ENCODE peak calls at places on chromosomes 5 and 9, in five cellular contexts. One of them, this sample, is unnamed.
A peak's percentile ranks its signal among the peaks of the same experiment; 100 is the strongest.

GRCh38 chr5:78586251-78586650 is 62.3 kb downstream of the LHFPL2 start:
- DNase-seq in CD8-positive, alpha-beta T cell: no peak
- DNase-seq in PC-3: peak; percentile 90
- DNase-seq in WERI-Rb-1: no peak
- DNase-seq in right lobe of liver: no peak
- DNase-seq in this sample: peak; percentile 100

GRCh38 chr5:72378636-72379289 is 58.6 kb downstream of the PTCD2 start:
- DNase-seq in CD8-positive, alpha-beta T cell: no peak
- DNase-seq in PC-3: peak; percentile 91
- DNase-seq in WERI-Rb-1: no peak
- DNase-seq in right lobe of liver: no peak
- DNase-seq in this sample: peak; percentile 82

GRCh38 chr9:95249986-95250385 is 67.5 kb downstream of the FANCC start:
- DNase-seq in CD8-positive, alpha-beta T cell: no peak
- DNase-seq in PC-3: no peak
- DNase-seq in WERI-Rb-1: no peak
- DNase-seq in right lobe of liver: no peak
- DNase-seq in this sample: no peak

GRCh38 chr5:112784726-112785125 is 47.0 kb downstream of the APC start:
- DNase-seq in CD8-positive, alpha-beta T cell: no peak
- DNase-seq in PC-3: no peak
- DNase-seq in WERI-Rb-1: no peak
- DNase-seq in right lobe of liver: no peak
- DNase-seq in this sample: no peak

GRCh38 chr5:80156156-80156555 is 99.7 kb downstream of the SERINC5 start:
- DNase-seq in CD8-positive, alpha-beta T cell: no peak
- DNase-seq in PC-3: no peak
- DNase-seq in WERI-Rb-1: no peak
- DNase-seq in right lobe of liver: no peak
- DNase-seq in this sample: peak; percentile 30

GRCh38 chr5:132012385-132013005 is 1.0 kb upstream of the ACSL6 start:
- DNase-seq in CD8-positive, alpha-beta T cell: no peak
- DNase-seq in PC-3: peak; percentile 22
- DNase-seq in WERI-Rb-1: peak; percentile 4
- DNase-seq in right lobe of liver: no peak
- DNase-seq in this sample: peak; percentile 72

GRCh38 chr5:6359941-6360683 is 18.2 kb downstream of the MED10 start:
- DNase-seq in CD8-positive, alpha-beta T cell: peak; percentile 27
- DNase-seq in PC-3: peak; percentile 59
- DNase-seq in WERI-Rb-1: no peak
- DNase-seq in right lobe of liver: no peak
- DNase-seq in this sample: no peak

GRCh38 chr9:86126998-86127972 is 27.9 kb upstream of the GOLM1 start:
- DNase-seq in CD8-positive, alpha-beta T cell: no peak
- DNase-seq in PC-3: peak; percentile 87
- DNase-seq in WERI-Rb-1: no peak
- DNase-seq in right lobe of liver: peak; percentile 84
- DNase-seq in this sample: peak; percentile 88

GRCh38 chr9:74498616-74499095 is 1.5 kb downstream of the RORB start:
- DNase-seq in CD8-positive, alpha-beta T cell: no peak
- DNase-seq in PC-3: no peak
- DNase-seq in WERI-Rb-1: no peak
- DNase-seq in right lobe of liver: no peak
- DNase-seq in this sample: no peak

GRCh38 chr5:56376128-56376527 is 143.0 kb upstream of the ANKRD55 start:
- DNase-seq in CD8-positive, alpha-beta T cell: no peak
- DNase-seq in PC-3: no peak
- DNase-seq in WERI-Rb-1: no peak
- DNase-seq in right lobe of liver: no peak
- DNase-seq in this sample: no peak

GRCh38 chr9:119009253-119009652 is 360.0 kb downstream of the BRINP1 start:
- DNase-seq in CD8-positive, alpha-beta T cell: no peak
- DNase-seq in PC-3: no peak
- DNase-seq in WERI-Rb-1: no peak
- DNase-seq in right lobe of liver: no peak
- DNase-seq in this sample: no peak

GRCh38 chr9:131410051-131410491 is 16.2 kb downstream of the PRRC2B start:
- DNase-seq in CD8-positive, alpha-beta T cell: peak; percentile 21
- DNase-seq in PC-3: no peak
- DNase-seq in WERI-Rb-1: no peak
- DNase-seq in right lobe of liver: no peak
- DNase-seq in this sample: no peak

GRCh38 chr5:111135946-111136345 is 43.8 kb downstream of the WDR36 start:
- DNase-seq in CD8-positive, alpha-beta T cell: no peak
- DNase-seq in PC-3: peak; percentile 82
- DNase-seq in WERI-Rb-1: no peak
- DNase-seq in right lobe of liver: no peak
- DNase-seq in this sample: peak; percentile 49

GRCh38 chr9:93079371-93079770 is 16.6 kb upstream of the CARD19 start:
- DNase-seq in CD8-positive, alpha-beta T cell: no peak
- DNase-seq in PC-3: no peak
- DNase-seq in WERI-Rb-1: no peak
- DNase-seq in right lobe of liver: peak; percentile 27
- DNase-seq in this sample: no peak

GRCh38 chr5:115599502-115599901 is 2.8 kb downstream of the TICAM2 start:
- DNase-seq in CD8-positive, alpha-beta T cell: no peak
- DNase-seq in PC-3: no peak
- DNase-seq in WERI-Rb-1: no peak
- DNase-seq in right lobe of liver: no peak
- DNase-seq in this sample: peak; percentile 41

GRCh38 chr5:68884893-68885292 is 208.9 kb upstream of the SLC30A5 start:
- DNase-seq in CD8-positive, alpha-beta T cell: no peak
- DNase-seq in PC-3: peak; percentile 48
- DNase-seq in WERI-Rb-1: peak; percentile 17
- DNase-seq in right lobe of liver: no peak
- DNase-seq in this sample: no peak

GRCh38 chr5:126978258-126978657 is 52.1 kb downstream of the MARCHF3 start:
- DNase-seq in CD8-positive, alpha-beta T cell: no peak
- DNase-seq in PC-3: no peak
- DNase-seq in WERI-Rb-1: no peak
- DNase-seq in right lobe of liver: no peak
- DNase-seq in this sample: no peak

GRCh38 chr5:96658272-96658671 is 3.9 kb upstream of the CAST start:
- DNase-seq in CD8-positive, alpha-beta T cell: no peak
- DNase-seq in PC-3: peak; percentile 30
- DNase-seq in WERI-Rb-1: no peak
- DNase-seq in right lobe of liver: no peak
- DNase-seq in this sample: no peak

GRCh38 chr9:125241863-125242739 is 958 bp upstream of the HSPA5 start:
- DNase-seq in CD8-positive, alpha-beta T cell: no peak
- DNase-seq in PC-3: no peak
- DNase-seq in WERI-Rb-1: no peak
- DNase-seq in right lobe of liver: peak; percentile 63
- DNase-seq in this sample: no peak

GRCh38 chr5:117072439-117072838 is 497.8 kb upstream of the SEMA6A start:
- DNase-seq in CD8-positive, alpha-beta T cell: no peak
- DNase-seq in PC-3: no peak
- DNase-seq in WERI-Rb-1: no peak
- DNase-seq in right lobe of liver: no peak
- DNase-seq in this sample: no peak

GRCh38 chr5:32837211-32837610 is 126.1 kb downstream of the NPR3 start:
- DNase-seq in CD8-positive, alpha-beta T cell: no peak
- DNase-seq in PC-3: peak; percentile 55
- DNase-seq in WERI-Rb-1: no peak
- DNase-seq in right lobe of liver: no peak
- DNase-seq in this sample: no peak

GRCh38 chr5:42858031-42858643 is 46.4 kb upstream of the SELENOP start:
- DNase-seq in CD8-positive, alpha-beta T cell: no peak
- DNase-seq in PC-3: peak; percentile 51
- DNase-seq in WERI-Rb-1: no peak
- DNase-seq in right lobe of liver: no peak
- DNase-seq in this sample: no peak
- H3K27ac ChIP-seq in CD8-positive, alpha-beta T cell: no peak overlapping the region
- H3K27ac ChIP-seq in PC-3: no peak overlapping the region
- H3K27ac ChIP-seq in WERI-Rb-1: no peak overlapping the region
- H3K27ac ChIP-seq in right lobe of liver: peak overlapping the region; percentile 35
- H3K27ac ChIP-seq in this sample: no peak overlapping the region

GRCh38 chr9:14437336-14438231 is 123.6 kb upstream of the NFIB start:
- DNase-seq in CD8-positive, alpha-beta T cell: no peak
- DNase-seq in PC-3: no peak
- DNase-seq in WERI-Rb-1: no peak
- DNase-seq in right lobe of liver: no peak
- DNase-seq in this sample: no peak
- H3K4me3 ChIP-seq in CD8-positive, alpha-beta T cell: no peak overlapping the region
- H3K4me3 ChIP-seq in PC-3: no peak overlapping the region
- H3K4me3 ChIP-seq in WERI-Rb-1: no peak overlapping the region
- H3K4me3 ChIP-seq in right lobe of liver: no peak overlapping the region
- H3K4me3 ChIP-seq in this sample: no peak overlapping the region

GRCh38 chr5:141186897-141187512 is at the start of gene PCDHB9:
- DNase-seq in CD8-positive, alpha-beta T cell: no peak
- DNase-seq in PC-3: peak; percentile 47
- DNase-seq in WERI-Rb-1: peak; percentile 69
- DNase-seq in right lobe of liver: no peak
- DNase-seq in this sample: no peak
- TF ChIP-seq CTCF in CD8-positive, alpha-beta T cell: peak; percentile 17
- TF ChIP-seq CTCF in PC-3: peak; percentile 69
- TF ChIP-seq CTCF in WERI-Rb-1: peak; percentile 69
- TF ChIP-seq CTCF in right lobe of liver: peak; percentile 15
- TF ChIP-seq CTCF in this sample: peak; percentile 44

GRCh38 chr9:35905912-35906679 is at the start of gene HRCT1:
- DNase-seq in CD8-positive, alpha-beta T cell: no peak
- DNase-seq in PC-3: peak; percentile 96
- DNase-seq in WERI-Rb-1: no peak
- DNase-seq in right lobe of liver: peak; percentile 96
- DNase-seq in this sample: peak; percentile 92
- H3K27ac ChIP-seq in CD8-positive, alpha-beta T cell: no peak within 1 kb of the TSS
- H3K27ac ChIP-seq in PC-3: peak within 1 kb of the TSS; percentile 94
- H3K27ac ChIP-seq in WERI-Rb-1: peak within 1 kb of the TSS; percentile 58
- H3K27ac ChIP-seq in right lobe of liver: peak within 1 kb of the TSS; percentile 67
- H3K27ac ChIP-seq in this sample: peak within 1 kb of the TSS; percentile 71

DNA sequence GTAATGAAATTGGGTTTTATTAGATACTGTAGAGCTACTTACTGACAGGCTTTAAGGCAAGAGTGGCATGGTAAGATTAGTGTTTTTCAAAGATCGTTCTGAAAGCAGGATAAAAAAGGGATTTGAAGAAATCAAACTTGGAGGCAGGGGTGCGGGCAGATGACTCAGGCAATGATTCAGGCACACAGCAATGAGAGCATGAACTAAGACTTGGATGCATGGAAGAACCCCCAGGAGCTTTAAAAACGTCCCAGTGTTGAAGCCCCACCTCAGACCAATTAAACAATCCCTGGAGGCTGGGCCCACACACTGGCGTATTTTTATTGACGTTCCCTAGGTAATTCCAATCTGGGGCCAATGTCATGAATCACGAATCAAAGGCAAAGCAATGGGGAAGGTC is 102.5 kb downstream of the SREK1 start:
- DNase-seq in CD8-positive, alpha-beta T cell: no peak
- DNase-seq in PC-3: peak; percentile 45
- DNase-seq in WERI-Rb-1: no peak
- DNase-seq in right lobe of liver: no peak
- DNase-seq in this sample: peak; percentile 64
- H3K4me3 ChIP-seq in CD8-positive, alpha-beta T cell: no peak overlapping the region
- H3K4me3 ChIP-seq in PC-3: no peak overlapping the region
- H3K4me3 ChIP-seq in WERI-Rb-1: no peak overlapping the region
- H3K4me3 ChIP-seq in right lobe of liver: no peak overlapping the region
- H3K4me3 ChIP-seq in this sample: no peak overlapping the region

GRCh38 chr5:147949711-147950573 is 43.6 kb upstream of the C5orf46 start:
- DNase-seq in CD8-positive, alpha-beta T cell: no peak
- DNase-seq in PC-3: peak; percentile 85
- DNase-seq in WERI-Rb-1: no peak
- DNase-seq in right lobe of liver: no peak
- DNase-seq in this sample: no peak
- TF ChIP-seq CTCF in CD8-positive, alpha-beta T cell: peak; percentile 47
- TF ChIP-seq CTCF in PC-3: peak; percentile 96
- TF ChIP-seq CTCF in WERI-Rb-1: peak; percentile 38
- TF ChIP-seq CTCF in right lobe of liver: peak; percentile 76
- TF ChIP-seq CTCF in this sample: peak; percentile 53

GRCh38 chr9:27540537-27540936 is 10.9 kb upstream of the MOB3B start:
- DNase-seq in CD8-positive, alpha-beta T cell: no peak
- DNase-seq in PC-3: peak; percentile 28
- DNase-seq in WERI-Rb-1: no peak
- DNase-seq in right lobe of liver: no peak
- DNase-seq in this sample: no peak
- H3K27ac ChIP-seq in CD8-positive, alpha-beta T cell: no peak overlapping the region
- H3K27ac ChIP-seq in PC-3: peak overlapping the region; percentile 97
- H3K27ac ChIP-seq in WERI-Rb-1: no peak overlapping the region
- H3K27ac ChIP-seq in right lobe of liver: peak overlapping the region; percentile 82
- H3K27ac ChIP-seq in this sample: no peak overlapping the region

GRCh38 chr5:88396635-88397285 is 128.1 kb upstream of the TMEM161B start:
- DNase-seq in CD8-positive, alpha-beta T cell: no peak
- DNase-seq in PC-3: no peak
- DNase-seq in WERI-Rb-1: no peak
- DNase-seq in right lobe of liver: no peak
- DNase-seq in this sample: no peak
- H3K4me3 ChIP-seq in CD8-positive, alpha-beta T cell: no peak overlapping the region
- H3K4me3 ChIP-seq in PC-3: no peak overlapping the region
- H3K4me3 ChIP-seq in WERI-Rb-1: no peak overlapping the region
- H3K4me3 ChIP-seq in right lobe of liver: no peak overlapping the region
- H3K4me3 ChIP-seq in this sample: no peak overlapping the region

DNA sequence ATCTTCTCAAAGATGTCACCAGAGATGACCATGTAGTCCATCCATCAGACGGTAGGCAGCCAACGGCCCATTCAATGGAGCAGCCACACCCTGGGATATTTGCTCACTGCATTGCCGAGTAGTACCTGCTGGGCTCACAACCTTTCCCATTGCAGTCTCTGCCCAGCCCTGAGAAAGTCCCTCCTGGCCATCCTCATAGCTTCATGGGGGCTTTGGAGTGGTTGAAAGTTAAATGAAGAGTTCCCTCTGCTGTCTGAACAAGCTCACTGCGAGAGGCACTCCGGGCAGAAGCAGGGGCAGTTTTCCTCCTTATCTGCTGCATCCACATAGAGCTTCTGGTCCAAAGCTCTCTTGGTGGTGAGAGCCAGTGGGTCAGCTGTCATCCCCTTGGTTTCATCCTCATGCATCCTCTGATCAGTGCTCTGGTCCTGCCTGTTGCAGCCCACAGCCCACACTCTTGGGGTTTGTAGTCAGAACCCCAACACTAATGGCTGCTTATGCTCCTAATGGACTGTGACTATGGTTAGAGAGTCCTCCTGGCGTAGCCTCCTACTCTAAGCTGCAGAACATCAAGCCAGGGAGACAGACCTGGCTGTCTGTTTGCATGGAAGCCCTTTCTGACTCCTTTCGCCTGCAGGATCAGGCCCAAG is 23.3 kb downstream of the TNFSF8 start:
- DNase-seq in CD8-positive, alpha-beta T cell: no peak
- DNase-seq in PC-3: peak; percentile 58
- DNase-seq in WERI-Rb-1: peak; percentile 74
- DNase-seq in right lobe of liver: no peak
- DNase-seq in this sample: no peak
- TF ChIP-seq CTCF in CD8-positive, alpha-beta T cell: peak; percentile 70
- TF ChIP-seq CTCF in PC-3: peak; percentile 80
- TF ChIP-seq CTCF in WERI-Rb-1: peak; percentile 89
- TF ChIP-seq CTCF in right lobe of liver: peak; percentile 62
- TF ChIP-seq CTCF in this sample: peak; percentile 87

GRCh38 chr9:21811914-21812313 is 9.5 kb downstream of the MTAP start:
- DNase-seq in CD8-positive, alpha-beta T cell: no peak
- DNase-seq in PC-3: no peak
- DNase-seq in WERI-Rb-1: no peak
- DNase-seq in right lobe of liver: no peak
- DNase-seq in this sample: no peak
- H3K27ac ChIP-seq in CD8-positive, alpha-beta T cell: no peak overlapping the region
- H3K27ac ChIP-seq in PC-3: peak overlapping the region; percentile 56
- H3K27ac ChIP-seq in WERI-Rb-1: no peak overlapping the region
- H3K27ac ChIP-seq in right lobe of liver: no peak overlapping the region
- H3K27ac ChIP-seq in this sample: no peak overlapping the region